ENCODE peak calls at places on chromosomes 4 and X, in seven cellular contexts. One of them, this sample, is unnamed.

GRCh38 chrX:46710927-46711623 is 47.8 kb downstream of the SLC9A7 start:
- DNase-seq in BJ: no peak
- DNase-seq in nephron progenitor cell: no peak
- DNase-seq in foreskin keratinocyte: no peak
- DNase-seq in GM23338: peak
- DNase-seq in IMR-90: no peak
- DNase-seq in H9: no peak
- DNase-seq in this sample: no peak

GRCh38 chrX:29746326-29746725 is 469.0 kb upstream of the MAGEB2 start:
- DNase-seq in H9: no peak
- DNase-seq in BJ: peak
- DNase-seq in nephron progenitor cell: no peak
- DNase-seq in GM23338: no peak
- DNase-seq in IMR-90: peak
- DNase-seq in foreskin keratinocyte: no peak
- DNase-seq in this sample: no peak

GRCh38 chrX:138345801-138346200 is 365.7 kb downstream of the FGF13 start:
- DNase-seq in foreskin keratinocyte: no peak
- DNase-seq in IMR-90: no peak
- DNase-seq in GM23338: no peak
- DNase-seq in nephron progenitor cell: no peak
- DNase-seq in BJ: no peak
- DNase-seq in H9: no peak
- DNase-seq in this sample: no peak

GRCh38 chr4:75030649-75031235 is 97.8 kb downstream of the PARM1 start:
- DNase-seq in nephron progenitor cell: no peak
- DNase-seq in IMR-90: no peak
- DNase-seq in BJ: no peak
- DNase-seq in H9: no peak
- DNase-seq in GM23338: no peak
- DNase-seq in foreskin keratinocyte: no peak
- DNase-seq in this sample: no peak

GRCh38 chr4:166981847-166982246 is 252.4 kb downstream of the SPOCK3 start:
- DNase-seq in nephron progenitor cell: no peak
- DNase-seq in H9: no peak
- DNase-seq in foreskin keratinocyte: no peak
- DNase-seq in BJ: no peak
- DNase-seq in GM23338: no peak
- DNase-seq in IMR-90: no peak
- DNase-seq in this sample: no peak

GRCh38 chr4:20512053-20512810 is 188.0 kb upstream of the PACRGL start:
- DNase-seq in nephron progenitor cell: no peak
- DNase-seq in GM23338: no peak
- DNase-seq in foreskin keratinocyte: no peak
- DNase-seq in H9: no peak
- DNase-seq in BJ: no peak
- DNase-seq in IMR-90: no peak
- DNase-seq in this sample: no peak

GRCh38 chr4:73831569-73831968 is 4.9 kb upstream of the CXCL6 start:
- DNase-seq in GM23338: no peak
- DNase-seq in BJ: no peak
- DNase-seq in nephron progenitor cell: no peak
- DNase-seq in H9: no peak
- DNase-seq in IMR-90: no peak
- DNase-seq in foreskin keratinocyte: no peak
- DNase-seq in this sample: no peak

GRCh38 chr4:150056569-150056968 is 21.7 kb upstream of the DCLK2 start:
- DNase-seq in GM23338: no peak
- DNase-seq in nephron progenitor cell: no peak
- DNase-seq in foreskin keratinocyte: no peak
- DNase-seq in H9: no peak
- DNase-seq in IMR-90: peak
- DNase-seq in BJ: no peak
- DNase-seq in this sample: no peak

GRCh38 chr4:128241425-128241913 is 46.1 kb downstream of the PGRMC2 start:
- DNase-seq in nephron progenitor cell: no peak
- DNase-seq in GM23338: no peak
- DNase-seq in H9: no peak
- DNase-seq in IMR-90: peak
- DNase-seq in BJ: peak
- DNase-seq in foreskin keratinocyte: peak
- DNase-seq in this sample: no peak

GRCh38 chr4:53436251-53436650 is 58.8 kb downstream of the FIP1L1 start:
- DNase-seq in IMR-90: no peak
- DNase-seq in nephron progenitor cell: no peak
- DNase-seq in H9: no peak
- DNase-seq in BJ: no peak
- DNase-seq in foreskin keratinocyte: no peak
- DNase-seq in GM23338: no peak
- DNase-seq in this sample: no peak

GRCh38 chr4:106893903-106894302 is 142.2 kb downstream of the DKK2 start:
- DNase-seq in IMR-90: no peak
- DNase-seq in foreskin keratinocyte: no peak
- DNase-seq in H9: no peak
- DNase-seq in nephron progenitor cell: no peak
- DNase-seq in GM23338: no peak
- DNase-seq in BJ: no peak
- DNase-seq in this sample: no peak

GRCh38 chr4:64771149-64771548 is 361.9 kb upstream of the TECRL start:
- DNase-seq in BJ: no peak
- DNase-seq in GM23338: no peak
- DNase-seq in IMR-90: no peak
- DNase-seq in H9: no peak
- DNase-seq in nephron progenitor cell: no peak
- DNase-seq in foreskin keratinocyte: no peak
- DNase-seq in this sample: no peak

GRCh38 chr4:147802346-147802745 is 70.5 kb downstream of the ARHGAP10 start:
- DNase-seq in H9: no peak
- DNase-seq in IMR-90: no peak
- DNase-seq in nephron progenitor cell: no peak
- DNase-seq in GM23338: no peak
- DNase-seq in BJ: no peak
- DNase-seq in foreskin keratinocyte: no peak
- DNase-seq in this sample: no peak

GRCh38 chr4:3836802-3837601 is 70.8 kb downstream of the ADRA2C start:
- DNase-seq in GM23338: peak
- DNase-seq in nephron progenitor cell: peak
- DNase-seq in IMR-90: no peak
- DNase-seq in foreskin keratinocyte: no peak
- DNase-seq in BJ: no peak
- DNase-seq in H9: peak
- DNase-seq in this sample: no peak

GRCh38 chr4:61359301-61359700 is 159.2 kb downstream of the ADGRL3 start:
- DNase-seq in GM23338: peak
- DNase-seq in IMR-90: no peak
- DNase-seq in BJ: no peak
- DNase-seq in H9: peak
- DNase-seq in nephron progenitor cell: no peak
- DNase-seq in foreskin keratinocyte: no peak
- DNase-seq in this sample: no peak

GRCh38 chr4:67333663-67334062 is 211.6 kb downstream of the CENPC start:
- DNase-seq in H9: no peak
- DNase-seq in foreskin keratinocyte: no peak
- DNase-seq in nephron progenitor cell: no peak
- DNase-seq in GM23338: no peak
- DNase-seq in IMR-90: no peak
- DNase-seq in BJ: no peak
- DNase-seq in this sample: no peak

GRCh38 chrX:66049056-66049455 is 9.2 kb upstream of the VSIG4 start:
- DNase-seq in BJ: no peak
- DNase-seq in H9: no peak
- DNase-seq in foreskin keratinocyte: no peak
- DNase-seq in GM23338: no peak
- DNase-seq in nephron progenitor cell: no peak
- DNase-seq in IMR-90: no peak
- DNase-seq in this sample: no peak

GRCh38 chr4:119026662-119027444 is 108.8 kb upstream of the MYOZ2 start:
- DNase-seq in BJ: no peak
- DNase-seq in foreskin keratinocyte: no peak
- DNase-seq in nephron progenitor cell: no peak
- DNase-seq in GM23338: peak
- DNase-seq in H9: peak
- DNase-seq in IMR-90: no peak
- DNase-seq in this sample: no peak

GRCh38 chrX:39903343-39903742 is 194.4 kb downstream of the BCOR start:
- DNase-seq in IMR-90: peak
- DNase-seq in nephron progenitor cell: no peak
- DNase-seq in H9: no peak
- DNase-seq in foreskin keratinocyte: no peak
- DNase-seq in GM23338: no peak
- DNase-seq in BJ: peak
- DNase-seq in this sample: no peak

GRCh38 chrX:39905946-39906345 is 191.8 kb downstream of the BCOR start:
- DNase-seq in foreskin keratinocyte: no peak
- DNase-seq in nephron progenitor cell: no peak
- DNase-seq in IMR-90: no peak
- DNase-seq in GM23338: no peak
- DNase-seq in H9: no peak
- DNase-seq in BJ: no peak
- DNase-seq in this sample: no peak

GRCh38 chrX:39904816-39905474 is 192.8 kb downstream of the BCOR start:
- DNase-seq in foreskin keratinocyte: no peak
- DNase-seq in H9: no peak
- DNase-seq in IMR-90: no peak
- DNase-seq in GM23338: no peak
- DNase-seq in nephron progenitor cell: no peak
- DNase-seq in BJ: no peak
- DNase-seq in this sample: no peak

GRCh38 chrX:39905475-39905889 is 192.3 kb downstream of the BCOR start:
- DNase-seq in GM23338: no peak
- DNase-seq in nephron progenitor cell: peak
- DNase-seq in BJ: no peak
- DNase-seq in foreskin keratinocyte: no peak
- DNase-seq in IMR-90: peak
- DNase-seq in H9: no peak
- DNase-seq in this sample: no peak

DNA sequence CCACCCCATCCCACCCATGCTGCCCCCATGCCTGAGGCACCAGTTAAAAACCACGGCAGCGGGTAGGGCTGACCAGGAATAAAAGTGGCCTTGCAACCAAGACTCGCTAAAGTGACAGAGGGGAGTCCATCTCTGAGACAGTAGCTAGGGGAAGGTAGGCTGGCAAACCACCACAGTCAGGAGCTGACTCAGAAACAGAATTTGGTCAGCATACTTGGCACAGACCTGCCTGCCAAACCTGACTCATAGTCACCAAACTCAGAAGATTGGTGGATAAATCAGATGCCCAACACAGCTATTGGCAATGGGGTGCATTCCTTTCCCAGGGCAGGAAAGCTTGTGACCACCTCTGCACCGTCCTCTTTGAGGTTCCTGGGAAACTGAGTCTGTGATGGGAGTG is 193.8 kb downstream of the BCOR start:
- DNase-seq in BJ: no peak
- DNase-seq in IMR-90: peak
- DNase-seq in foreskin keratinocyte: peak
- DNase-seq in GM23338: no peak
- DNase-seq in nephron progenitor cell: no peak
- DNase-seq in H9: no peak
- DNase-seq in this sample: no peak
- TF ChIP-seq CTCF in BJ: no peak
- TF ChIP-seq CTCF in IMR-90: no peak
- TF ChIP-seq CTCF in foreskin keratinocyte: no peak
- TF ChIP-seq CTCF in GM23338: no peak
- TF ChIP-seq CTCF in nephron progenitor cell: no peak
- TF ChIP-seq CTCF in H9: no peak
- TF ChIP-seq CTCF in this sample: no peak

GRCh38 chrX:96837808-96838207 is 45.9 kb upstream of the RPA4 start:
- DNase-seq in IMR-90: peak
- DNase-seq in foreskin keratinocyte: peak
- DNase-seq in BJ: no peak
- DNase-seq in nephron progenitor cell: no peak
- DNase-seq in GM23338: no peak
- DNase-seq in H9: no peak
- DNase-seq in this sample: no peak
- TF ChIP-seq CTCF in IMR-90: no peak
- TF ChIP-seq CTCF in foreskin keratinocyte: no peak
- TF ChIP-seq CTCF in BJ: no peak
- TF ChIP-seq CTCF in nephron progenitor cell: no peak
- TF ChIP-seq CTCF in GM23338: no peak
- TF ChIP-seq CTCF in H9: no peak
- TF ChIP-seq CTCF in this sample: no peak

GRCh38 chrX:19782419-19782818 is 105.0 kb downstream of the SH3KBP1 start:
- DNase-seq in H9: no peak
- DNase-seq in foreskin keratinocyte: no peak
- DNase-seq in GM23338: no peak
- DNase-seq in IMR-90: no peak
- DNase-seq in BJ: no peak
- DNase-seq in nephron progenitor cell: no peak
- DNase-seq in this sample: no peak
- TF ChIP-seq CTCF in H9: no peak
- TF ChIP-seq CTCF in foreskin keratinocyte: no peak
- TF ChIP-seq CTCF in GM23338: no peak
- TF ChIP-seq CTCF in IMR-90: no peak
- TF ChIP-seq CTCF in BJ: no peak
- TF ChIP-seq CTCF in nephron progenitor cell: no peak
- TF ChIP-seq CTCF in this sample: no peak

GRCh38 chr4:5389756-5390155 is 318.6 kb downstream of the EVC2 start:
- DNase-seq in BJ: no peak
- DNase-seq in GM23338: peak
- DNase-seq in nephron progenitor cell: no peak
- DNase-seq in foreskin keratinocyte: no peak
- DNase-seq in IMR-90: no peak
- DNase-seq in H9: peak
- DNase-seq in this sample: no peak

GRCh38 chr4:5391492-5391891 is 316.9 kb downstream of the EVC2 start:
- DNase-seq in nephron progenitor cell: no peak
- DNase-seq in IMR-90: no peak
- DNase-seq in BJ: no peak
- DNase-seq in foreskin keratinocyte: no peak
- DNase-seq in GM23338: no peak
- DNase-seq in H9: no peak
- DNase-seq in this sample: no peak

GRCh38 chr4:5386921-5387320 is 321.4 kb downstream of the EVC2 start:
- DNase-seq in GM23338: no peak
- DNase-seq in foreskin keratinocyte: no peak
- DNase-seq in nephron progenitor cell: no peak
- DNase-seq in IMR-90: no peak
- DNase-seq in H9: no peak
- DNase-seq in BJ: no peak
- DNase-seq in this sample: no peak

GRCh38 chr4:5385741-5386251 is 322.6 kb downstream of the EVC2 start:
- DNase-seq in nephron progenitor cell: no peak
- DNase-seq in foreskin keratinocyte: no peak
- DNase-seq in IMR-90: no peak
- DNase-seq in H9: no peak
- DNase-seq in BJ: no peak
- DNase-seq in GM23338: no peak
- DNase-seq in this sample: no peak

GRCh38 chr4:5387457-5387856 is 320.9 kb downstream of the EVC2 start:
- DNase-seq in nephron progenitor cell: no peak
- DNase-seq in GM23338: peak
- DNase-seq in BJ: no peak
- DNase-seq in IMR-90: no peak
- DNase-seq in H9: no peak
- DNase-seq in foreskin keratinocyte: no peak
- DNase-seq in this sample: no peak
- TF ChIP-seq CTCF in nephron progenitor cell: no peak
- TF ChIP-seq CTCF in GM23338: peak
- TF ChIP-seq CTCF in BJ: no peak
- TF ChIP-seq CTCF in IMR-90: no peak
- TF ChIP-seq CTCF in H9: peak
- TF ChIP-seq CTCF in foreskin keratinocyte: peak
- TF ChIP-seq CTCF in this sample: no peak

GRCh38 chr4:156677136-156677535 is 294.5 kb downstream of the PDGFC start:
- DNase-seq in nephron progenitor cell: peak
- DNase-seq in GM23338: peak
- DNase-seq in H9: no peak
- DNase-seq in BJ: no peak
- DNase-seq in foreskin keratinocyte: no peak
- DNase-seq in IMR-90: no peak
- DNase-seq in this sample: peak
- TF ChIP-seq CTCF in nephron progenitor cell: peak
- TF ChIP-seq CTCF in GM23338: peak
- TF ChIP-seq CTCF in H9: peak
- TF ChIP-seq CTCF in BJ: peak
- TF ChIP-seq CTCF in foreskin keratinocyte: peak
- TF ChIP-seq CTCF in IMR-90: peak
- TF ChIP-seq CTCF in this sample: peak